ENCODE peak calls at places on chromosomes 11 and 22, in nine cellular contexts. One of them, this sample, is unnamed.

GRCh38 chr11:114317738-114318137 is 21.5 kb downstream of the NNMT start:
- DNase-seq in neural progenitor cell: peak
- DNase-seq in colonic mucosa: peak
- DNase-seq in mammary epithelial cell: no peak
- DNase-seq in GM23248: peak
- DNase-seq in IMR-90: peak
- DNase-seq in fibroblast of lung: peak
- DNase-seq in H9: peak
- DNase-seq in astrocyte: no peak
- DNase-seq in this sample: peak

GRCh38 chr11:97814325-97814959 is 1206.3 kb upstream of the CNTN5 start:
- DNase-seq in neural progenitor cell: no peak
- DNase-seq in colonic mucosa: no peak
- DNase-seq in mammary epithelial cell: no peak
- DNase-seq in GM23248: no peak
- DNase-seq in IMR-90: no peak
- DNase-seq in fibroblast of lung: no peak
- DNase-seq in H9: no peak
- DNase-seq in astrocyte: no peak
- DNase-seq in this sample: peak

GRCh38 chr22:42277988-42278776 is 7.7 kb upstream of the TCF20 start:
- DNase-seq in neural progenitor cell: peak
- DNase-seq in colonic mucosa: no peak
- DNase-seq in mammary epithelial cell: no peak
- DNase-seq in GM23248: no peak
- DNase-seq in IMR-90: no peak
- DNase-seq in fibroblast of lung: no peak
- DNase-seq in H9: no peak
- DNase-seq in astrocyte: no peak
- DNase-seq in this sample: no peak

GRCh38 chr11:75792997-75793800 is 21.8 kb upstream of the UVRAG start:
- DNase-seq in neural progenitor cell: no peak
- DNase-seq in colonic mucosa: no peak
- DNase-seq in mammary epithelial cell: no peak
- DNase-seq in GM23248: no peak
- DNase-seq in IMR-90: no peak
- DNase-seq in fibroblast of lung: no peak
- DNase-seq in H9: no peak
- DNase-seq in astrocyte: no peak
- DNase-seq in this sample: no peak

GRCh38 chr22:30266445-30267381 is at the start of gene OSM:
- DNase-seq in neural progenitor cell: no peak
- DNase-seq in colonic mucosa: peak
- DNase-seq in mammary epithelial cell: no peak
- DNase-seq in GM23248: no peak
- DNase-seq in IMR-90: no peak
- DNase-seq in fibroblast of lung: no peak
- DNase-seq in H9: no peak
- DNase-seq in astrocyte: no peak
- DNase-seq in this sample: no peak

GRCh38 chr11:69836401-69836800 is 17.2 kb upstream of the FGF3 start:
- DNase-seq in neural progenitor cell: no peak
- DNase-seq in colonic mucosa: no peak
- DNase-seq in mammary epithelial cell: no peak
- DNase-seq in GM23248: no peak
- DNase-seq in IMR-90: no peak
- DNase-seq in fibroblast of lung: no peak
- DNase-seq in H9: no peak
- DNase-seq in astrocyte: no peak
- DNase-seq in this sample: no peak

GRCh38 chr22:41177626-41178424 is 27.3 kb upstream of the L3MBTL2 start:
- DNase-seq in neural progenitor cell: no peak
- DNase-seq in colonic mucosa: no peak
- DNase-seq in mammary epithelial cell: no peak
- DNase-seq in GM23248: no peak
- DNase-seq in IMR-90: no peak
- DNase-seq in fibroblast of lung: no peak
- DNase-seq in H9: no peak
- DNase-seq in astrocyte: no peak
- DNase-seq in this sample: no peak

GRCh38 chr11:43736502-43737193 is 56.1 kb downstream of the HSD17B12 start:
- DNase-seq in neural progenitor cell: no peak
- DNase-seq in colonic mucosa: no peak
- DNase-seq in mammary epithelial cell: peak
- DNase-seq in GM23248: peak
- DNase-seq in IMR-90: peak
- DNase-seq in fibroblast of lung: peak
- DNase-seq in H9: no peak
- DNase-seq in astrocyte: peak
- DNase-seq in this sample: no peak

GRCh38 chr11:96155627-96156378 is 187.2 kb downstream of the MAML2 start:
- DNase-seq in neural progenitor cell: peak
- DNase-seq in colonic mucosa: peak
- DNase-seq in mammary epithelial cell: peak
- DNase-seq in GM23248: peak
- DNase-seq in IMR-90: peak
- DNase-seq in fibroblast of lung: peak
- DNase-seq in H9: peak
- DNase-seq in astrocyte: peak
- DNase-seq in this sample: peak

GRCh38 chr11:34792143-34792542 is 124.0 kb downstream of the APIP start:
- DNase-seq in neural progenitor cell: peak
- DNase-seq in colonic mucosa: no peak
- DNase-seq in mammary epithelial cell: no peak
- DNase-seq in GM23248: no peak
- DNase-seq in IMR-90: no peak
- DNase-seq in fibroblast of lung: no peak
- DNase-seq in H9: peak
- DNase-seq in astrocyte: no peak
- DNase-seq in this sample: peak

GRCh38 chr11:62004473-62004872 is 37.0 kb upstream of the FTH1 start:
- DNase-seq in neural progenitor cell: no peak
- DNase-seq in colonic mucosa: no peak
- DNase-seq in mammary epithelial cell: peak
- DNase-seq in GM23248: peak
- DNase-seq in IMR-90: peak
- DNase-seq in fibroblast of lung: peak
- DNase-seq in H9: no peak
- DNase-seq in astrocyte: peak
- DNase-seq in this sample: no peak

GRCh38 chr11:60700689-60701508 is 1.5 kb downstream of the MS4A8 start:
- DNase-seq in neural progenitor cell: peak
- DNase-seq in colonic mucosa: peak
- DNase-seq in mammary epithelial cell: no peak
- DNase-seq in GM23248: peak
- DNase-seq in IMR-90: no peak
- DNase-seq in fibroblast of lung: no peak
- DNase-seq in H9: peak
- DNase-seq in astrocyte: no peak
- DNase-seq in this sample: peak

GRCh38 chr11:57646221-57646620 is 3.5 kb downstream of the YPEL4 start:
- DNase-seq in neural progenitor cell: no peak
- DNase-seq in colonic mucosa: no peak
- DNase-seq in mammary epithelial cell: no peak
- DNase-seq in GM23248: no peak
- DNase-seq in IMR-90: no peak
- DNase-seq in fibroblast of lung: no peak
- DNase-seq in H9: no peak
- DNase-seq in astrocyte: no peak
- DNase-seq in this sample: no peak

GRCh38 chr11:128585498-128586238 is 1.7 kb downstream of the ETS1 start:
- DNase-seq in neural progenitor cell: peak
- DNase-seq in colonic mucosa: no peak
- DNase-seq in mammary epithelial cell: no peak
- DNase-seq in GM23248: no peak
- DNase-seq in IMR-90: no peak
- DNase-seq in fibroblast of lung: no peak
- DNase-seq in H9: peak
- DNase-seq in astrocyte: no peak
- DNase-seq in this sample: peak
- H3K9ac ChIP-seq in neural progenitor cell: no peak
- H3K9ac ChIP-seq in colonic mucosa: no peak
- H3K9ac ChIP-seq in mammary epithelial cell: no peak
- H3K9ac ChIP-seq in GM23248: no peak
- H3K9ac ChIP-seq in IMR-90: no peak
- H3K9ac ChIP-seq in fibroblast of lung: no peak
- H3K9ac ChIP-seq in H9: no peak
- H3K9ac ChIP-seq in astrocyte: no peak
- H3K9ac ChIP-seq in this sample: peak

DNA sequence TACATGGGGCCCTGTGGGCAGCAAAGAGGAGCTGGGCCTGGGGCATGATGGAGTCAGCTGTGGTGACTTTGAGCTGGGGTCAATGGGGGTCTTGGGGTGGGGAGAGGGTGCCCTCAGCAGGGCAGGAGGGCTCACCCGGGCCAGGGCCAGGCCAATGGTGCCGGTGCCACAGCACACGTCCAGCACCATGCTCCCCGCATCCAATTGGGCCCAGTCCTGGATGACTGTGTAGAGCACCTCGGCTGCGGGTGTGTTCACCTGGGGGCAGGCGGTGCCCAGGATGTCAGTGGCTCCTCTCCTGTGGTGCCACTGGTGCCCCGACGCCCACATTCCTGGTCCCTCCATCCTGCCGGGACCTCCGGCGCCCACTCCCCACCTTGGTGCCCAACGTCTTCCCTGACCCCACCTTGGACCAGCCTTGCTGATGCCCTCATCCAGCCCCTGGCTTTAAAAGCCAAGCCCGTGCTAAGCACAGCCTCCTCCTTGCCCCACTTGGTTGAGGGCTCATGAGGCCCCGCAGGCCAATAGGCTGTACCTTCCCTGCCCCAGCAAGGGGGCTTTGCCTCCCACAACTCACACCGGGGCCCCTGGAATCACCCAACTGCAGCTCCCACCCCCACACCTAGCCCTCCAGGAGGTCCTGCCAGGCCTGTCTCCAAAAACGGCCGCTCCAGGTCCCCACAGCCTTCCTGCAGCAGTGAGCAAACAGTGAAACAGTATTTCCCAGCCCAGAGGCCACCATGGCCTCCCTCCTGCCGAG is 2.2 kb upstream of the RANBP1 start:
- DNase-seq in neural progenitor cell: no peak
- DNase-seq in colonic mucosa: no peak
- DNase-seq in mammary epithelial cell: no peak
- DNase-seq in GM23248: no peak
- DNase-seq in IMR-90: no peak
- DNase-seq in fibroblast of lung: no peak
- DNase-seq in H9: no peak
- DNase-seq in astrocyte: no peak
- DNase-seq in this sample: no peak
- H3K9ac ChIP-seq in neural progenitor cell: no peak
- H3K9ac ChIP-seq in colonic mucosa: no peak
- H3K9ac ChIP-seq in mammary epithelial cell: no peak
- H3K9ac ChIP-seq in GM23248: no peak
- H3K9ac ChIP-seq in IMR-90: no peak
- H3K9ac ChIP-seq in fibroblast of lung: no peak
- H3K9ac ChIP-seq in H9: no peak
- H3K9ac ChIP-seq in astrocyte: no peak
- H3K9ac ChIP-seq in this sample: no peak

GRCh38 chr11:32829680-32830412 is at the start of gene PRRG4:
- DNase-seq in neural progenitor cell: peak
- DNase-seq in colonic mucosa: peak
- DNase-seq in mammary epithelial cell: peak
- DNase-seq in GM23248: peak
- DNase-seq in IMR-90: peak
- DNase-seq in fibroblast of lung: peak
- DNase-seq in H9: peak
- DNase-seq in astrocyte: peak
- DNase-seq in this sample: peak
- H3K9ac ChIP-seq in neural progenitor cell: no peak
- H3K9ac ChIP-seq in colonic mucosa: peak
- H3K9ac ChIP-seq in mammary epithelial cell: peak
- H3K9ac ChIP-seq in GM23248: peak
- H3K9ac ChIP-seq in IMR-90: no peak
- H3K9ac ChIP-seq in fibroblast of lung: peak
- H3K9ac ChIP-seq in H9: peak
- H3K9ac ChIP-seq in astrocyte: peak
- H3K9ac ChIP-seq in this sample: peak

GRCh38 chr11:67371549-67372231 is 1.7 kb downstream of the CLCF1 start:
- DNase-seq in neural progenitor cell: peak
- DNase-seq in colonic mucosa: peak
- DNase-seq in mammary epithelial cell: no peak
- DNase-seq in GM23248: peak
- DNase-seq in IMR-90: peak
- DNase-seq in fibroblast of lung: peak
- DNase-seq in H9: peak
- DNase-seq in astrocyte: no peak
- DNase-seq in this sample: peak

GRCh38 chr11:67372232-67372992 is 986 bp downstream of the CLCF1 start:
- DNase-seq in neural progenitor cell: peak
- DNase-seq in colonic mucosa: no peak
- DNase-seq in mammary epithelial cell: no peak
- DNase-seq in GM23248: peak
- DNase-seq in IMR-90: no peak
- DNase-seq in fibroblast of lung: no peak
- DNase-seq in H9: no peak
- DNase-seq in astrocyte: no peak
- DNase-seq in this sample: no peak

GRCh38 chr11:67374571-67375276 is 1.3 kb upstream of the CLCF1 start:
- DNase-seq in neural progenitor cell: no peak
- DNase-seq in colonic mucosa: no peak
- DNase-seq in mammary epithelial cell: peak
- DNase-seq in GM23248: peak
- DNase-seq in IMR-90: no peak
- DNase-seq in fibroblast of lung: peak
- DNase-seq in H9: no peak
- DNase-seq in astrocyte: no peak
- DNase-seq in this sample: no peak

GRCh38 chr11:67373916-67374570 is 645 bp upstream of the CLCF1 start:
- DNase-seq in neural progenitor cell: peak
- DNase-seq in colonic mucosa: peak
- DNase-seq in mammary epithelial cell: peak
- DNase-seq in GM23248: peak
- DNase-seq in IMR-90: peak
- DNase-seq in fibroblast of lung: peak
- DNase-seq in H9: peak
- DNase-seq in astrocyte: peak
- DNase-seq in this sample: peak

DNA sequence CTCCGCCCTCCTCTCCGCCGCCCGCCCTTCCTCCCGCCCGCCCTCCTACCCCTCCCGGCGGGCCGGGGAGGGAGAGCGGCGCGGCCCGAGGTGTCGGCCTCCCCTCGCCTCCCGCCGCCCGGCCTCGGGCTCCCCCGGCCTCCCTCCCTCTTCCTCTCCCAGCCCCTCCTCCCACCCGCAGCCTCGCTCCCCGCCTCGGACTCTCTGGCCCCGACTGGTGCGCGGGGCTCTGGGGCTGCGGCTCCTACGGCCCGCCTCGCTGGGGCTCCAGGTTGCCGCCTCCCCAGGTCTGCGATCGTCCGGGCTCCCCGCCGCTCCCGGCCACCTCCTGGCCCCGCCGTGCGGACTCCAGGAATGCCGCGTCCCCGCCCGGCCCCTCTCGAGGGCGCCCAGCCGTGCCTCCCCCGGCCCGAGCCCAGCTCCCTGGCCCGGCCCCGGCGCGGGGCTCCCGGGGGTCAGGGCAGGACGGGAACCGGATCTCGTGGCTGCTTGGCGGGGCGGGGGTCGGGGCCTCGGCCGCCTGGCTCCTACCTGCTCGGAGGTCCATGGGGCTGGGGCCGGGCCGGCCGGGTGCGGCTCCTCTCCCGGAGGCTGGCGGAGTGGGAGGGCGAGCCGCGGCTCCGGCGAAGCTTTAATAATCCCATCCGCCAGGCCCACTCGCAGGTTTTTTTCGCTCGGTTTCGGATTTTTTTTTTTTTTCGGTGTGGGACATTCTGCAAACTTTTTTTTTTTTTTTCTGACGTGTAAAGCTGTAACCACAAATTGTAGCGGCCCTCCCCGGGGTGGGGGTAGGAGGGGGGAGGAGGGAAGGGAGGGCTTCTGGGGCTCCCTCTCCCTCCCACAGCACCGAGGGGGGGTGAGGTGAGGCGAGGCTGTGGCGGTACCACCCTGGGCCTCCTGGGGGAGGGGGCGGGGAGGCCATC is at the start of gene CLCF1:
- DNase-seq in neural progenitor cell: peak
- DNase-seq in colonic mucosa: peak
- DNase-seq in mammary epithelial cell: peak
- DNase-seq in GM23248: peak
- DNase-seq in IMR-90: peak
- DNase-seq in fibroblast of lung: peak
- DNase-seq in H9: no peak
- DNase-seq in astrocyte: peak
- DNase-seq in this sample: peak
- H3K9ac ChIP-seq in neural progenitor cell: no peak
- H3K9ac ChIP-seq in colonic mucosa: peak
- H3K9ac ChIP-seq in mammary epithelial cell: peak
- H3K9ac ChIP-seq in GM23248: peak
- H3K9ac ChIP-seq in IMR-90: peak
- H3K9ac ChIP-seq in fibroblast of lung: peak
- H3K9ac ChIP-seq in H9: no peak
- H3K9ac ChIP-seq in astrocyte: peak
- H3K9ac ChIP-seq in this sample: peak

This sample was measured in mesendoderm.